ENCODE peak calls at places on chromosomes 5 and 9, in four cellular contexts. One of them, this sample, is unnamed.

GRCh38 chr9:84266087-84266561 is 74.4 kb downstream of the SLC28A3 start:
- DNase-seq in SK-N-SH: no peak
- DNase-seq in HepG2: peak
- DNase-seq in K562: no peak
- DNase-seq in this sample: no peak

GRCh38 chr9:136182850-136183422 is 22.0 kb downstream of the LHX3 start:
- DNase-seq in SK-N-SH: no peak
- DNase-seq in HepG2: no peak
- DNase-seq in K562: no peak
- DNase-seq in this sample: no peak

GRCh38 chr5:7546555-7546954 is 150.6 kb downstream of the ADCY2 start:
- DNase-seq in SK-N-SH: no peak
- DNase-seq in HepG2: no peak
- DNase-seq in K562: no peak
- DNase-seq in this sample: no peak

GRCh38 chr9:95505676-95506437 is 10.9 kb downstream of the PTCH1 start:
- DNase-seq in SK-N-SH: peak
- DNase-seq in HepG2: peak
- DNase-seq in K562: peak
- DNase-seq in this sample: no peak

GRCh38 chr5:17928571-17928970 is 294.3 kb downstream of the TAF11L14 start:
- DNase-seq in SK-N-SH: no peak
- DNase-seq in HepG2: no peak
- DNase-seq in K562: no peak
- DNase-seq in this sample: no peak

GRCh38 chr5:57468481-57469165 is 14.0 kb downstream of the ACTBL2 start:
- DNase-seq in SK-N-SH: no peak
- DNase-seq in HepG2: no peak
- DNase-seq in K562: no peak
- DNase-seq in this sample: no peak

GRCh38 chr5:157511656-157512644 is 51.9 kb downstream of the NIPAL4 start:
- DNase-seq in SK-N-SH: no peak
- DNase-seq in HepG2: peak
- DNase-seq in K562: peak
- DNase-seq in this sample: no peak

GRCh38 chr5:149168276-149168675 is 27.0 kb downstream of the ABLIM3 start:
- DNase-seq in SK-N-SH: no peak
- DNase-seq in HepG2: no peak
- DNase-seq in K562: no peak
- DNase-seq in this sample: no peak

GRCh38 chr5:94173100-94173499 is 431.7 kb upstream of the POU5F2 start:
- DNase-seq in SK-N-SH: no peak
- DNase-seq in HepG2: no peak
- DNase-seq in K562: no peak
- DNase-seq in this sample: no peak

GRCh38 chr9:98120476-98120875 is 1.5 kb upstream of the TRIM14 start:
- DNase-seq in SK-N-SH: no peak
- DNase-seq in HepG2: no peak
- DNase-seq in K562: no peak
- DNase-seq in this sample: no peak

GRCh38 chr9:130854086-130854485 is 19.0 kb downstream of the ABL1 start:
- DNase-seq in SK-N-SH: no peak
- DNase-seq in HepG2: no peak
- DNase-seq in K562: peak
- DNase-seq in this sample: no peak

GRCh38 chr5:118314936-118315335 is 673.4 kb downstream of the DTWD2 start:
- DNase-seq in SK-N-SH: no peak
- DNase-seq in HepG2: no peak
- DNase-seq in K562: no peak
- DNase-seq in this sample: no peak

GRCh38 chr5:150498971-150499370 is 9.0 kb upstream of the NDST1 start:
- DNase-seq in SK-N-SH: no peak
- DNase-seq in HepG2: no peak
- DNase-seq in K562: no peak
- DNase-seq in this sample: no peak

GRCh38 chr5:150500905-150501304 is 7.0 kb upstream of the NDST1 start:
- DNase-seq in SK-N-SH: no peak
- DNase-seq in HepG2: no peak
- DNase-seq in K562: no peak
- DNase-seq in this sample: no peak

GRCh38 chr5:150499437-150499956 is 8.4 kb upstream of the NDST1 start:
- DNase-seq in SK-N-SH: no peak
- DNase-seq in HepG2: no peak
- DNase-seq in K562: peak
- DNase-seq in this sample: no peak

GRCh38 chr5:150502106-150502505 is 5.8 kb upstream of the NDST1 start:
- DNase-seq in SK-N-SH: no peak
- DNase-seq in HepG2: no peak
- DNase-seq in K562: no peak
- DNase-seq in this sample: no peak

GRCh38 chr5:150500328-150500841 is 7.5 kb upstream of the NDST1 start:
- DNase-seq in SK-N-SH: no peak
- DNase-seq in HepG2: no peak
- DNase-seq in K562: no peak
- DNase-seq in this sample: no peak
- TF ChIP-seq NFIC in SK-N-SH: no peak
- TF ChIP-seq NFIC in HepG2: no peak
- TF ChIP-seq NFIC in K562: no peak
- TF ChIP-seq NFIC in this sample: no peak

DNA sequence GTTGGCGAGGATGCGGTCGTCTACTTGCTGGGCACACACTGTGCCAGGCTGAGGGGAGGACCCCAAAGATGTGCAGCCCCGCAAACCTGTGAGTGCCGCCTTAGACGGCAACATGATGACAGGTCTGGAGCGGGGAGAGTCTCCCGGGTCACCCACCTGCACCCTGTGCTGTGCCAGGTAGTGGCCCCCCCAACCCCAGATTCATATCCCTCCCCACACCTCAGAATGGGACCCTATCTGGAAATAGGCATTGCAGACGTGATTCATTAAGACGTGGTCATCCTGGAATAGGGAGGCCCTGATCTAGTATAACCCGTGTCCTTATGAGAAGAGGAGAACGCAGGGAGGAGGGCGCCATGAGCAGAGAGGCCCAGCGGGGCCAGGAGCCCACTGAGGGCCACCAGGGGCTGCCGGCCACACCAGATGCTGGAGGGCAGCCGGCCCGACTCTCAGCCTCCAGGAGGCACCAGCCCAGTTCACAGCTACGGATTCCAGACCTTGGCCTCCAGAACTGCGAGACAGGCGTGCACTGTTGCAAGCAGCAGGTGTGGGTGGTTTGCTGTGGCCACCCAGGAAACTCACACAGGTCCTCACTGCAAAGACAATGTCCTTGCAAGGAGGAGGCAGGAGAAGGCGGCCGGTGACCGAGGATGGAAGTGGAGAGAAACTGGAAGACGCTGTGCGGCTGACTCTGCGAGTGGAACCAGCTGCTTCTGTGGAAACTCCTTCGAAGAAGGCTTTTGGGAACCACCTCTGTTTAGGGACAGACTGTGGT is 131.9 kb upstream of the LPCAT1 start:
- DNase-seq in SK-N-SH: peak
- DNase-seq in HepG2: no peak
- DNase-seq in K562: no peak
- DNase-seq in this sample: no peak
- TF ChIP-seq NFIC in SK-N-SH: no peak
- TF ChIP-seq NFIC in HepG2: no peak
- TF ChIP-seq NFIC in K562: no peak
- TF ChIP-seq NFIC in this sample: no peak

GRCh38 chr9:114216081-114216480 is 60.7 kb downstream of the COL27A1 start:
- DNase-seq in SK-N-SH: peak
- DNase-seq in HepG2: no peak
- DNase-seq in K562: no peak
- DNase-seq in this sample: no peak

GRCh38 chr9:114214181-114214580 is 58.8 kb downstream of the COL27A1 start:
- DNase-seq in SK-N-SH: no peak
- DNase-seq in HepG2: no peak
- DNase-seq in K562: no peak
- DNase-seq in this sample: no peak

GRCh38 chr9:114213566-114213965 is 58.2 kb downstream of the COL27A1 start:
- DNase-seq in SK-N-SH: no peak
- DNase-seq in HepG2: no peak
- DNase-seq in K562: no peak
- DNase-seq in this sample: no peak

GRCh38 chr9:114212841-114213240 is 57.5 kb downstream of the COL27A1 start:
- DNase-seq in SK-N-SH: no peak
- DNase-seq in HepG2: no peak
- DNase-seq in K562: no peak
- DNase-seq in this sample: no peak

GRCh38 chr9:114214686-114215397 is 59.5 kb downstream of the COL27A1 start:
- DNase-seq in SK-N-SH: no peak
- DNase-seq in HepG2: no peak
- DNase-seq in K562: no peak
- DNase-seq in this sample: no peak
- TF ChIP-seq NFIC in SK-N-SH: no peak
- TF ChIP-seq NFIC in HepG2: no peak
- TF ChIP-seq NFIC in K562: no peak
- TF ChIP-seq NFIC in this sample: no peak

GRCh38 chr9:129008986-129009583 is 19.0 kb downstream of the SH3GLB2 start:
- DNase-seq in SK-N-SH: no peak
- DNase-seq in HepG2: no peak
- DNase-seq in K562: no peak
- DNase-seq in this sample: no peak
- TF ChIP-seq NFIC in SK-N-SH: no peak
- TF ChIP-seq NFIC in HepG2: no peak
- TF ChIP-seq NFIC in K562: no peak
- TF ChIP-seq NFIC in this sample: no peak

GRCh38 chr5:170182461-170182860 is 50.3 kb upstream of the C5orf58 start:
- DNase-seq in SK-N-SH: peak
- DNase-seq in HepG2: no peak
- DNase-seq in K562: no peak
- DNase-seq in this sample: no peak

GRCh38 chr5:170181902-170182301 is 50.9 kb upstream of the C5orf58 start:
- DNase-seq in SK-N-SH: peak
- DNase-seq in HepG2: no peak
- DNase-seq in K562: no peak
- DNase-seq in this sample: no peak

GRCh38 chr5:170179626-170180025 is 53.2 kb upstream of the C5orf58 start:
- DNase-seq in SK-N-SH: no peak
- DNase-seq in HepG2: no peak
- DNase-seq in K562: no peak
- DNase-seq in this sample: no peak

GRCh38 chr5:170184007-170184687 is 48.6 kb upstream of the C5orf58 start:
- DNase-seq in SK-N-SH: peak
- DNase-seq in HepG2: peak
- DNase-seq in K562: peak
- DNase-seq in this sample: no peak

GRCh38 chr5:170184737-170185136 is 48.0 kb upstream of the C5orf58 start:
- DNase-seq in SK-N-SH: no peak
- DNase-seq in HepG2: no peak
- DNase-seq in K562: no peak
- DNase-seq in this sample: no peak
- TF ChIP-seq NFIC in SK-N-SH: no peak
- TF ChIP-seq NFIC in HepG2: no peak
- TF ChIP-seq NFIC in K562: no peak
- TF ChIP-seq NFIC in this sample: no peak

This sample was measured in GM12878.